ENCODE peak calls at places on chromosome 12, in eight cellular contexts. D is NCI-H1105, I is mesothelial cell of epicardium, T is non-pigmented ciliary epithelial cell, W is iris pigment epithelial cell, V is SW 1271, O is T-helper 2 cell, R is PC-3. Y is an unnamed sample.

GRCh38 chr12:26047401-26048226 is 77.2 kb downstream of the BHLHE41 start:
- DNase-seq in D (no peak), I (no peak), T (no peak), W (no peak), V (no peak), O (no peak), R (peak), Y (no peak)

GRCh38 chr12:70722584-70723343 is 85.5 kb upstream of the PTPRB start:
- DNase-seq in D (no peak), I (no peak), T (no peak), W (peak), V (no peak), O (peak), R (no peak), Y (peak)

GRCh38 chr12:68612675-68613074 is 2.0 kb downstream of the RAP1B start:
- DNase-seq in D (no peak), I (no peak), T (no peak), W (no peak), V (no peak), O (peak), R (no peak), Y (peak)

GRCh38 chr12:2668816-2669215 is 126.0 kb upstream of the FKBP4 start:
- DNase-seq in D (no peak), I (no peak), T (no peak), W (no peak), V (no peak), O (no peak), R (no peak), Y (no peak)

GRCh38 chr12:29521951-29522350 is 24.5 kb upstream of the OVCH1 start:
- DNase-seq in D (no peak), I (no peak), T (peak), W (peak), V (no peak), O (no peak), R (peak), Y (no peak)

GRCh38 chr12:113142173-113142885 is 6.8 kb upstream of the RASAL1 start:
- DNase-seq in D (peak), I (no peak), T (no peak), W (no peak), V (no peak), O (no peak), R (no peak), Y (peak)

GRCh38 chr12:19198272-19198671 is 68.7 kb downstream of the PLEKHA5 start:
- DNase-seq in D (no peak), I (no peak), T (no peak), W (peak), V (peak), O (no peak), R (peak), Y (no peak)

GRCh38 chr12:6089041-6089823 is 35.2 kb downstream of the VWF start:
- DNase-seq in D (no peak), I (no peak), T (no peak), W (no peak), V (no peak), O (no peak), R (peak), Y (peak)

GRCh38 chr12:1496162-1496925 is 98.0 kb downstream of the FBXL14 start:
- DNase-seq in D (no peak), I (no peak), T (no peak), W (peak), V (no peak), O (no peak), R (peak), Y (peak)

GRCh38 chr12:25840678-25841077 is 117.8 kb upstream of the RASSF8 start:
- DNase-seq in D (no peak), I (no peak), T (no peak), W (peak), V (no peak), O (no peak), R (no peak), Y (no peak)

GRCh38 chr12:121299662-121300061 is 3.2 kb upstream of the CAMKK2 start:
- DNase-seq in D (no peak), I (no peak), T (no peak), W (no peak), V (no peak), O (no peak), R (no peak), Y (no peak)

GRCh38 chr12:24738436-24738835 is 210.5 kb downstream of the BCAT1 start:
- DNase-seq in D (no peak), I (no peak), T (no peak), W (peak), V (no peak), O (no peak), R (no peak), Y (no peak)

GRCh38 chr12:94762943-94763342 is 112.6 kb upstream of the TMCC3 start:
- DNase-seq in D (no peak), I (no peak), T (no peak), W (no peak), V (no peak), O (peak), R (no peak), Y (no peak)

GRCh38 chr12:93954160-93955112 is 193.9 kb upstream of the PLXNC1 start:
- DNase-seq in D (no peak), I (no peak), T (no peak), W (no peak), V (no peak), O (no peak), R (no peak), Y (no peak)

GRCh38 chr12:96907681-96908163 is 665 bp downstream of the NEDD1 start:
- DNase-seq in D (peak), I (no peak), T (no peak), W (peak), V (peak), O (peak), R (no peak), Y (peak)

GRCh38 chr12:70045036-70045435 is 198.2 kb upstream of the CNOT2 start:
- DNase-seq in D (no peak), I (no peak), T (no peak), W (peak), V (no peak), O (no peak), R (no peak), Y (no peak)

GRCh38 chr12:96810057-96810456 is 97.0 kb upstream of the NEDD1 start:
- DNase-seq in D (no peak), I (no peak), T (no peak), W (no peak), V (no peak), O (no peak), R (peak), Y (no peak)

Y was measured in HT-29.